ENCODE peak calls at places on chromosomes 2 and 18, in seven cellular contexts. A is A549, Q is WTC11, B is IMR-90, V is GM12878, H is HepG2, U is SK-N-SH. P is an unnamed sample.

GRCh38 chr2:160224060-160224459 is 24.0 kb upstream of the ITGB6 start:
- DNase-seq in B (peak), H (peak), U (no peak), Q (no peak), V (peak), A (peak), P (no peak)

GRCh38 chr2:95374916-95375471 is 27.5 kb upstream of the FAHD2A start:
- DNase-seq in A (no peak), U (no peak), H (no peak), Q (no peak), V (no peak), B (peak), P (no peak)

GRCh38 chr2:51000849-51001617 is 30.9 kb downstream of the NRXN1 start:
- DNase-seq in V (no peak), U (no peak), H (no peak), A (no peak), Q (no peak), B (peak), P (no peak)

GRCh38 chr2:69208023-69208595 is 178.9 kb downstream of the GFPT1 start:
- DNase-seq in A (no peak), Q (no peak), U (no peak), V (no peak), H (no peak), B (no peak), P (no peak)

GRCh38 chr2:59584958-59585357 is 968.5 kb downstream of the BCL11A start:
- DNase-seq in A (no peak), H (peak), B (no peak), Q (peak), V (no peak), U (peak), P (peak)

GRCh38 chr2:207926133-207927076 is 98.9 kb downstream of the PLEKHM3 start:
- DNase-seq in U (no peak), A (no peak), V (no peak), B (peak), Q (no peak), H (peak), P (no peak)

GRCh38 chr2:45888167-45888566 is 236.7 kb downstream of the PRKCE start:
- DNase-seq in U (no peak), H (no peak), V (no peak), B (peak), A (no peak), Q (no peak), P (no peak)

GRCh38 chr2:237180987-237181386 is 95.3 kb downstream of the COPS8 start:
- DNase-seq in B (no peak), H (no peak), Q (no peak), V (no peak), U (no peak), A (no peak), P (no peak)

GRCh38 chr2:96485751-96486643 is 19.2 kb downstream of the NEURL3 start:
- DNase-seq in B (peak), H (peak), A (no peak), V (peak), Q (peak), U (no peak), P (no peak)

DNA sequence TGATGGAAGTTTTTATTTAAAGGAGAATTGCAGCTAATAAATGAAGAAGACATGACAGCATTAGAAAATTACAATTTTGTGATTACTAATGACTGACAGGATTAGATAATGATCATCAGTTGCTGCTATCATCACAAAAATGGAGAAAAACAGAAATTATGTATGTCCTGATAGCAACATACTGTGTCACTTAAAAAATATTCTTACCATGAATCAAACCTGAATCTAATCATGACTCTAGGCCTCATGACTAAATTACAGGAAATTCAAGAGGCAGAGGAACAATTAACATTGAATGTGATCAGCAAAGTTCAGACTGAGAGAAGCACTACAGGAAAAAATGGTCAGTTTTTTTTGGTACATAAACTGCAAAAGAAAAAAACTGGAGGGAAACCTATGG is 147.8 kb downstream of the PMAIP1 start:
- DNase-seq in B (no peak), H (no peak), Q (no peak), U (no peak), A (no peak), V (no peak), P (no peak)
- TF ChIP-seq USF2 in B (no peak), H (no peak), Q (no peak), U (no peak), A (no peak), V (no peak), P (no peak)

GRCh38 chr18:58687871-58688308 is 16.6 kb downstream of the MALT1 start:
- DNase-seq in H (no peak), V (peak), U (no peak), B (no peak), A (no peak), Q (no peak), P (no peak)

GRCh38 chr18:58682429-58683069 is 11.3 kb downstream of the MALT1 start:
- DNase-seq in Q (no peak), V (no peak), U (no peak), B (peak), H (peak), A (no peak), P (no peak)
- TF ChIP-seq USF2 in Q (no peak), V (no peak), U (no peak), B (no peak), H (no peak), A (no peak), P (no peak)

GRCh38 chr2:195929531-195929930 is 139.1 kb downstream of the DNAH7 start:
- DNase-seq in U (no peak), B (no peak), H (no peak), V (no peak), Q (no peak), A (no peak), P (no peak)
- TF ChIP-seq USF2 in U (no peak), B (no peak), H (no peak), V (no peak), Q (no peak), A (no peak), P (no peak)

DNA sequence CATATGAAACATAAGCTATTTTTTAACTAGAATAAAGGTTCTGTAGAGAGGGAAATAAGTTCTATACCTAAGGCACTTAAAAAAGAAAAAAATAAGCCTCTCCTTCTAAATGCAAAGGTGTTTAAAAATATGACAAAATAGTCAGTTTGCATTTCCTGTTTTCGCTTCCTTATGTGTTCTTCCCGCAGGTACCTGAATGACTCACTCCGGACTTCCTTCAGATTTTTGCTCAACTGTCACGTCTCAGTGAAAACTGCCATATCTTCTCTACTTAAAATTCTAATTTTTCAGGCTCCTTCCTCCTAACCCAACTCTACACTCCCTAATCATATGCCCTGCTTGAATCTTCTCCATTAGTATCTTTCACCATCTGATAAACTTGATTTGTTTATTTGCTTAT is 1333.1 kb downstream of the LRP1B start:
- DNase-seq in U (no peak), B (no peak), Q (no peak), H (no peak), V (peak), A (no peak), P (no peak)
- TF ChIP-seq USF2 in U (no peak), B (no peak), Q (no peak), H (no peak), V (no peak), A (no peak), P (no peak)

GRCh38 chr2:181317511-181317910 is 139.7 kb upstream of the ITGA4 start:
- DNase-seq in U (no peak), B (no peak), H (no peak), Q (no peak), A (no peak), V (no peak), P (no peak)

GRCh38 chr2:181311841-181312240 is 145.3 kb upstream of the ITGA4 start:
- DNase-seq in V (no peak), U (no peak), Q (no peak), A (no peak), B (no peak), H (no peak), P (no peak)

GRCh38 chr2:181312515-181312927 is 144.7 kb upstream of the ITGA4 start:
- DNase-seq in A (no peak), Q (no peak), H (no peak), B (no peak), U (no peak), V (peak), P (no peak)

GRCh38 chr2:181310967-181311366 is 146.2 kb upstream of the ITGA4 start:
- DNase-seq in U (no peak), H (no peak), B (no peak), A (no peak), V (no peak), Q (no peak), P (no peak)

DNA sequence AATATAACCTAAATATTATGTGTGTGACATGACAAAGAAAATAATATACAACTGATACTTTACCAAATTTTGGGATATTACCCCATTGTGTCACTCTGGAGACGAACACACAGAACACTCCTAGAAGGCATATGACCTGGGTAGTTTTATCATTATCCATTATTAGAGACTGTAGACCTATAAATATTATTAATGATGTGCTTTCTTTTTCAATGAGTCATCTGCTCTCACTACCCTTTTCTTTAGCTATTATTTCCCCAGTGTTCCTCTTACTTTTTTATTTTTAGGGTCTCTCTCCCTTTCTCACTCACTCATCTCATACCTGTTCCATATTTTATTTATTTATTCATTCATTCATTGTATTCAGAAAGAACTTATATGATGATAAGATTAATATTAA is 143.3 kb upstream of the ITGA4 start:
- DNase-seq in H (no peak), B (no peak), V (no peak), U (no peak), Q (no peak), A (no peak), P (no peak)
- TF ChIP-seq USF2 in H (no peak), B (no peak), V (no peak), U (no peak), Q (no peak), A (no peak), P (no peak)

GRCh38 chr18:8705941-8706544 is 687 bp downstream of the MTCL1 start:
- DNase-seq in A (no peak), Q (peak), B (no peak), V (no peak), U (peak), H (no peak), P (peak)
- TF ChIP-seq USF2 in A (no peak), Q (no peak), B (no peak), V (no peak), U (no peak), H (no peak), P (no peak)

P was measured in H1.